ENCODE peak calls at places on chromosomes 3 and 15, in nine cellular contexts. S is GM13977, L is kidney tubule cell, H is breast epithelium, X is HuH-7, Q is MCF 10A, C is RCC 7860, N is astrocyte of the spinal cord, K is GM23248. F is an unnamed sample.

GRCh38 chr15:68994149-68994548 is 20.3 kb upstream of the NOX5 start:
- DNase-seq in S (no peak), L (peak; percentile 70), H (no peak), X (no peak), Q (peak; percentile 17), C (no peak), N (peak; percentile 64), K (peak; percentile 88), F (peak; percentile 77)

GRCh38 chr3:20104167-20104661 is 64.0 kb downstream of the KAT2B start:
- DNase-seq in S (peak; percentile 15), L (no peak), H (no peak), X (no peak), Q (no peak), C (no peak), N (no peak), K (no peak), F (no peak)

GRCh38 chr15:69159805-69160140 is 662 bp upstream of the GLCE start:
- DNase-seq in S (no peak), L (no peak), H (no peak), X (no peak), Q (no peak), C (no peak), N (no peak), K (no peak), F (no peak)

GRCh38 chr15:101283931-101284330 is 6.6 kb upstream of the SELENOS start:
- DNase-seq in S (no peak), L (no peak), H (no peak), X (no peak), Q (no peak), C (no peak), N (no peak), K (no peak), F (no peak)

GRCh38 chr3:14322001-14322400 is 80.4 kb upstream of the SLC6A6 start:
- DNase-seq in S (no peak), L (no peak), H (no peak), X (no peak), Q (no peak), C (no peak), N (no peak), K (no peak), F (no peak)

GRCh38 chr3:2097641-2098191 is 950 bp upstream of the CNTN4 start:
- DNase-seq in S (no peak), L (no peak), H (no peak), X (no peak), Q (peak; percentile 17), C (no peak), N (no peak), K (no peak), F (no peak)

GRCh38 chr3:104133630-104134029 is 1233.1 kb upstream of the ALCAM start:
- DNase-seq in S (no peak), L (no peak), H (no peak), X (no peak), Q (no peak), C (no peak), N (no peak), K (no peak), F (no peak)

GRCh38 chr15:101617390-101617965 is 34.7 kb downstream of the TM2D3 start:
- DNase-seq in S (no peak), L (no peak), H (no peak), X (no peak), Q (no peak), C (no peak), N (no peak), K (no peak), F (no peak)

GRCh38 chr3:187265461-187265955 is 26.0 kb downstream of the MASP1 start:
- DNase-seq in S (no peak), L (no peak), H (no peak), X (no peak), Q (no peak), C (no peak), N (no peak), K (no peak), F (no peak)

GRCh38 chr15:44368367-44368766 is 59.1 kb upstream of the CTDSPL2 start:
- DNase-seq in S (no peak), L (no peak), H (no peak), X (no peak), Q (no peak), C (no peak), N (no peak), K (no peak), F (no peak)

GRCh38 chr3:53890726-53891499 is 746 bp downstream of the SELENOK start:
- DNase-seq in S (peak; percentile 47), L (peak; percentile 80), H (no peak), X (peak; percentile 12), Q (peak; percentile 10), C (no peak), N (peak; percentile 33), K (peak; percentile 59), F (peak; percentile 30)

F was measured in PC-3.